ENCODE peak calls at places on chromosomes 4 and X, in ten cellular contexts. N is stimulated activated CD4-positive, alpha-beta T cell treated with anti-CD3 and anti-CD28 coated beads, Interleukin-2, amount 100 ng/mL, for 48 hours; H is NCI-H2081; D is NCI-H446 treated with DMSO at 0.1 percent for 48 hours; I is WTC11; U is Peyer's patch; T is GM13976; B is HEK293T; J is Caki2; R is retina. O is an unnamed sample.

GRCh38 chrX:140710710-140711109 is 1.2 kb downstream of the LINC00632 start:
- DNase-seq in N (no peak), U (no peak), R (peak; percentile 58), T (no peak), B (peak; percentile 55), I (no peak), J (no peak), D (no peak), H (no peak), O (no peak)

GRCh38 chr4:114281561-114281960 is 302.1 kb upstream of the ARSJ start:
- DNase-seq in H (no peak), R (no peak), B (no peak), J (no peak), T (no peak), D (no peak), U (no peak), N (no peak), I (no peak), O (no peak)

GRCh38 chr4:128323401-128323800 is 35.8 kb upstream of the PGRMC2 start:
- DNase-seq in J (no peak), H (no peak), U (no peak), R (no peak), N (no peak), T (no peak), B (no peak), D (no peak), I (no peak), O (no peak)

GRCh38 chr4:117488692-117489091 is 403.3 kb upstream of the TRAM1L1 start:
- DNase-seq in J (no peak), N (no peak), T (no peak), B (no peak), I (no peak), H (no peak), D (no peak), U (no peak), R (no peak), O (no peak)

GRCh38 chrX:151488677-151489076 is 74.8 kb upstream of the PASD1 start:
- DNase-seq in I (peak; percentile 11), N (no peak), H (no peak), U (no peak), R (no peak), B (peak; percentile 33), D (no peak), J (peak; percentile 3), T (peak; percentile 23), O (no peak)

GRCh38 chr4:158894826-158895225 is 126.0 kb downstream of the FNIP2 start:
- DNase-seq in R (no peak), B (no peak), J (no peak), I (no peak), N (no peak), T (no peak), D (no peak), H (no peak), U (no peak), O (no peak)

GRCh38 chrX:143642426-143642825 is 6.5 kb upstream of the SLITRK4 start:
- DNase-seq in U (no peak), J (no peak), D (no peak), H (no peak), B (no peak), N (no peak), R (no peak), T (no peak), I (no peak), O (no peak)

GRCh38 chrX:70455366-70456202 is 10.9 kb downstream of the DLG3 start:
- DNase-seq in D (no peak), R (peak; percentile 59), H (peak; percentile 31), I (peak; percentile 36), N (no peak), T (no peak), B (no peak), U (no peak), J (peak; percentile 31), O (peak; percentile 29)

GRCh38 chr4:181523973-181524372 is 719.2 kb upstream of the TENM3 start:
- DNase-seq in R (no peak), B (no peak), D (no peak), H (no peak), T (no peak), N (no peak), U (no peak), J (no peak), I (no peak), O (no peak)

O was measured in NCI-H1436.